ENCODE peak calls at places on chromosomes 11 and 22, in ten cellular contexts. N, E, C, P, A, I, T, Y, L and B are unnamed samples. For H3K4me1 and H3K36me3, the result is how much of the 10 kb centered on the place peaks cover.

GRCh38 chr22:38756631-38757463 is 1.0 kb upstream of the SUN2 start:
- DNase-seq in N (no peak), E (no peak), C (no peak), P (peak), A (no peak), I (no peak), T (no peak), Y (no peak), L (no peak), B (no peak)

GRCh38 chr22:25193548-25193947 is 6.1 kb upstream of the CRYBB3 start:
- DNase-seq in N (peak), E (no peak), C (no peak), P (no peak), A (no peak), I (no peak), T (no peak), Y (no peak), L (no peak), B (peak)

GRCh38 chr11:32385998-32386397 is 49.3 kb downstream of the WT1 start:
- DNase-seq in N (peak), E (peak), C (no peak), P (peak), A (no peak), I (peak), T (no peak), Y (peak), L (no peak), B (peak)

GRCh38 chr11:2704896-2705606 is 5.3 kb upstream of the KCNQ1OT1 start:
- DNase-seq in N (no peak), E (no peak), C (no peak), P (no peak), A (peak), I (no peak), T (peak), Y (no peak), L (peak), B (no peak)

GRCh38 chr22:27456696-27457503 is 344.7 kb downstream of the MN1 start:
- DNase-seq in N (no peak), E (no peak), C (no peak), P (no peak), A (no peak), I (peak), T (no peak), Y (no peak), L (no peak), B (no peak)

GRCh38 chr11:47325271-47326041 is 27.0 kb downstream of the MYBPC3 start:
- DNase-seq in N (no peak), E (no peak), C (peak), P (no peak), A (no peak), I (no peak), T (peak), Y (no peak), L (peak), B (no peak)

GRCh38 chr22:29233503-29233902 is 27.8 kb downstream of the EMID1 start:
- DNase-seq in N (no peak), E (no peak), C (no peak), P (no peak), A (no peak), I (no peak), T (no peak), Y (no peak), L (no peak), B (no peak)

GRCh38 chr11:120186799-120187591 is 23.8 kb upstream of the OAF start:
- DNase-seq in N (no peak), E (peak), C (peak), P (peak), A (peak), I (peak), T (no peak), Y (no peak), L (peak), B (no peak)

GRCh38 chr11:103091024-103091423 is 936 bp downstream of the DCUN1D5 start:
- DNase-seq in N (no peak), E (no peak), C (no peak), P (no peak), A (no peak), I (peak), T (no peak), Y (no peak), L (no peak), B (no peak)

GRCh38 chr11:73760066-73760679 is 701 bp downstream of the RAB6A start:
- DNase-seq in N (peak), E (peak), C (peak), P (peak), A (peak), I (peak), T (peak), Y (no peak), L (peak), B (peak)

GRCh38 chr11:122690801-122691649 is 35.5 kb downstream of the UBASH3B start:
- DNase-seq in N (no peak), E (peak), C (no peak), P (no peak), A (no peak), I (no peak), T (no peak), Y (no peak), L (no peak), B (peak)

GRCh38 chr22:40243891-40244290 is 66.2 kb downstream of the TNRC6B start:
- DNase-seq in N (no peak), E (no peak), C (no peak), P (no peak), A (no peak), I (no peak), T (no peak), Y (no peak), L (no peak), B (no peak)

GRCh38 chr11:66343176-66343575 is 1.7 kb downstream of the BRMS1 start:
- DNase-seq in N (no peak), E (no peak), C (no peak), P (no peak), A (no peak), I (no peak), T (peak), Y (no peak), L (peak), B (no peak)

GRCh38 chr11:27926981-27927481 is 180.9 kb downstream of the KIF18A start:
- DNase-seq in N (no peak), E (no peak), C (no peak), P (no peak), A (no peak), I (peak), T (no peak), Y (no peak), L (no peak), B (peak)

GRCh38 chr22:46071451-46072029 is 78.8 kb upstream of the PPARA start:
- DNase-seq in N (no peak), E (peak), C (peak), P (peak), A (peak), I (peak), T (peak), Y (no peak), L (peak), B (peak)

GRCh38 chr11:30143098-30143705 is 87.6 kb upstream of the FSHB start:
- DNase-seq in N (peak), E (no peak), C (no peak), P (no peak), A (no peak), I (peak), T (no peak), Y (no peak), L (no peak), B (peak)

GRCh38 chr11:64419818-64420485 is 61.0 kb downstream of the RPS6KA4 start:
- DNase-seq in N (no peak), E (peak), C (no peak), P (no peak), A (no peak), I (no peak), T (no peak), Y (no peak), L (no peak), B (no peak)

DNA sequence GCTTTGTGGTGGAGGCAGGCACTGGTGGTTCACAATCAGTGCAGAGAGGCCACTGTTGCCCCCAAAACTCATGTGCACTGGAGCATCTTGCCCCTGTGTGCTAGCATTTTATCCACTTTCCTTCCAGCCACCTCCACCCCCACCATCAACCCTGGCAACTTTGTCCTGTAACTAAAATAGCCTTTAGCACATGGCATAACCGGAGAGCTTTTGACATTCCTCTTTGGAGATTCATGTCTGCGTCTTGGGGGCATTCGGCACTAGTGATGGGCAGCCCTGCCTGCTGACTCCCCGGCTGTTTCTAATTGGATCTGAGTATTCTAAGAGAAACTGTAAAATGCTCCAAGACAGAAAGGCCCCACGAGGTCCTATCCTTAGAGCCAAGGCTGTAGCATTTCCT is 15.8 kb downstream of the SHISA8 start:
- DNase-seq in N (no peak), E (no peak), C (no peak), P (no peak), A (no peak), I (no peak), T (no peak), Y (no peak), L (no peak), B (no peak)
- H3K4me1 ChIP-seq in N (under half), E (under half), C (under half), P (under half), A (under half), I (under half), T (under half), Y (under half), L (under half), B (under half)

DNA sequence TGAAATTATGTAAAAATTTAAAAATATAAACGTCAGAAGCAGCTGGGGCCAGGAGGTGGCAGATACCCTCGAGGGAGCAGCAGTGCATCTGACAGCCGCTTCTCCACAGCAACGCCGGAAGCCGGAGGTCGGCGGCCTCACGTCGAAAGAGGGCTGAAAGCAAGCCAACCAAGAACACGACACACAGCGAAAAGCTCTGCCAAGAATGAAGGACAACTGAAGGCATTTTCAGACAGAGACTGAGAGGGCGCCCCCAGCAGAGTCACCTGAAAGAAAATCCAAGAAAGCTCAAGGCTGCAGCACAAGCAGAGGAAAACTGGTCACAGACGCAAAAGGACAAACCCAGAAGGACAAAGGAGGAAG is 34.4 kb upstream of the MOB2 start:
- DNase-seq in N (no peak), E (no peak), C (no peak), P (no peak), A (peak), I (no peak), T (peak), Y (no peak), L (no peak), B (peak)
- H3K27ac ChIP-seq in N (peak), E (no peak), C (no peak), P (no peak), A (no peak), I (no peak), T (no peak), Y (no peak), L (no peak), B (no peak)

DNA sequence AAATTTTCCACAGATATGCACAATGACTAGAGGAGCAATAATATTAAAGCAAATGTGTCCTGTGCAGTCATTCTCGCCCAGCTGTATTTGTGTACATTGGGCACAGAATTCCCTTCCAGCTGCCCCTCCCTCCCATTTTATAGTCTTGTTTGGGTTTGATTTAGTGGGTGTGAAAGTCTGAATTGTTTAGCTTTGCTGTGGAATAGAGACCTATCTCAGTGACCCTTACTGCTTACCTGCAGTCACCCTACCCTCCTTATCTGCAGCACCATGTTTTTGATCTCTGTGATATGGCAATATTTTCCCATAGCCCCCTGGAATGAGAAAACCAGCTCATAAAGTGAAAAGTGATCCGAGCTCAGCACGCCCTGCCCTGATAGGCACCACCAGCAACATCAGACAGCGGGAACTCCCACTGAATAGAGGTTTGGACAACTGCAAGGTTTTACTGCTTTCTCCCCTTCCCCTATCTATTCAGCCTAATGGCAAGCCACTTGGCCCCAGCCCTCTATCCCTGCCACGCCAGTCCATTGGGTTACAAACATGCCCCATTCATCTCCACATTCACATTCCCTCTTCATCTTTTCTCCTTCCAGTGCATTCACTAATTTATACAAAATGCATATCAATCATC is 199.1 kb downstream of the ETS1 start:
- DNase-seq in N (no peak), E (no peak), C (no peak), P (peak), A (no peak), I (no peak), T (no peak), Y (no peak), L (no peak), B (no peak)
- H3K36me3 ChIP-seq in N (under half), E (under half), C (under half), P (under half), A (under half), I (under half), T (under half), Y (under half), L (under half), B (under half)

GRCh38 chr11:72745925-72746550 is 6.2 kb downstream of the ARAP1 start:
- DNase-seq in N (no peak), E (no peak), C (no peak), P (no peak), A (no peak), I (no peak), T (peak), Y (no peak), L (no peak), B (no peak)
- H3K4me1 ChIP-seq in N (half or more), E (under half), C (under half), P (under half), A (under half), I (under half), T (under half), Y (under half), L (under half), B (half or more)